ENCODE peak calls at places on chromosomes 1 and 21, in four cellular contexts. One of them, this sample, is unnamed.

GRCh38 chr1:7120863-7121621 is 335.8 kb downstream of the CAMTA1 start:
- DNase-seq in T-helper 17 cell: no peak
- DNase-seq in activated T-cell treated with anti-CD3 and anti-CD28 coated beads for 1 hour: no peak
- DNase-seq in lower leg skin: no peak
- DNase-seq in this sample: no peak

GRCh38 chr1:231679109-231679508 is 52.5 kb downstream of the DISC1 start:
- DNase-seq in T-helper 17 cell: no peak
- DNase-seq in activated T-cell treated with anti-CD3 and anti-CD28 coated beads for 1 hour: no peak
- DNase-seq in lower leg skin: no peak
- DNase-seq in this sample: no peak

GRCh38 chr21:41857771-41858300 is 21.3 kb downstream of the PRDM15 start:
- DNase-seq in lower leg skin: no peak
- DNase-seq in activated T-cell treated with anti-CD3 and anti-CD28 coated beads for 1 hour: no peak
- DNase-seq in T-helper 17 cell: no peak
- DNase-seq in this sample: no peak

GRCh38 chr1:1875932-1876331 is 15.0 kb downstream of the GNB1 start:
- DNase-seq in T-helper 17 cell: no peak
- DNase-seq in activated T-cell treated with anti-CD3 and anti-CD28 coated beads for 1 hour: no peak
- DNase-seq in lower leg skin: no peak
- DNase-seq in this sample: no peak

GRCh38 chr1:153493343-153493960 is 33.0 kb upstream of the S100A7 start:
- DNase-seq in lower leg skin: no peak
- DNase-seq in activated T-cell treated with anti-CD3 and anti-CD28 coated beads for 1 hour: no peak
- DNase-seq in T-helper 17 cell: no peak
- DNase-seq in this sample: no peak

GRCh38 chr1:27368872-27369703 is 2.3 kb upstream of the MAP3K6 start:
- DNase-seq in T-helper 17 cell: no peak
- DNase-seq in activated T-cell treated with anti-CD3 and anti-CD28 coated beads for 1 hour: no peak
- DNase-seq in lower leg skin: no peak
- DNase-seq in this sample: no peak

GRCh38 chr1:109719337-109719837 is 7.3 kb downstream of the GSTM5 start:
- DNase-seq in T-helper 17 cell: no peak
- DNase-seq in activated T-cell treated with anti-CD3 and anti-CD28 coated beads for 1 hour: no peak
- DNase-seq in lower leg skin: no peak
- DNase-seq in this sample: no peak

GRCh38 chr1:226034482-226034881 is 28.0 kb upstream of the H3-3A start:
- DNase-seq in activated T-cell treated with anti-CD3 and anti-CD28 coated beads for 1 hour: no peak
- DNase-seq in T-helper 17 cell: no peak
- DNase-seq in lower leg skin: peak
- DNase-seq in this sample: no peak

GRCh38 chr1:8127201-8127641 is 101.1 kb upstream of the ERRFI1 start:
- DNase-seq in lower leg skin: no peak
- DNase-seq in activated T-cell treated with anti-CD3 and anti-CD28 coated beads for 1 hour: no peak
- DNase-seq in T-helper 17 cell: no peak
- DNase-seq in this sample: no peak

GRCh38 chr1:54784066-54784465 is 17.1 kb downstream of the TTC22 start:
- DNase-seq in T-helper 17 cell: no peak
- DNase-seq in activated T-cell treated with anti-CD3 and anti-CD28 coated beads for 1 hour: no peak
- DNase-seq in lower leg skin: no peak
- DNase-seq in this sample: no peak

GRCh38 chr1:227896710-227897655 is 50.7 kb downstream of the WNT9A start:
- DNase-seq in activated T-cell treated with anti-CD3 and anti-CD28 coated beads for 1 hour: no peak
- DNase-seq in lower leg skin: peak
- DNase-seq in T-helper 17 cell: peak
- DNase-seq in this sample: peak

GRCh38 chr1:25568090-25568833 is 24.9 kb downstream of the LDLRAP1 start:
- DNase-seq in activated T-cell treated with anti-CD3 and anti-CD28 coated beads for 1 hour: no peak
- DNase-seq in lower leg skin: no peak
- DNase-seq in T-helper 17 cell: no peak
- DNase-seq in this sample: no peak

GRCh38 chr1:82143108-82143833 is 342.5 kb downstream of the ADGRL2 start:
- DNase-seq in T-helper 17 cell: no peak
- DNase-seq in lower leg skin: no peak
- DNase-seq in activated T-cell treated with anti-CD3 and anti-CD28 coated beads for 1 hour: no peak
- DNase-seq in this sample: no peak

GRCh38 chr21:35252831-35253230 is 203.7 kb upstream of the RUNX1 start:
- DNase-seq in lower leg skin: no peak
- DNase-seq in T-helper 17 cell: no peak
- DNase-seq in activated T-cell treated with anti-CD3 and anti-CD28 coated beads for 1 hour: no peak
- DNase-seq in this sample: no peak

GRCh38 chr1:64246294-64246917 is 43.0 kb downstream of the UBE2U start:
- DNase-seq in activated T-cell treated with anti-CD3 and anti-CD28 coated beads for 1 hour: no peak
- DNase-seq in T-helper 17 cell: no peak
- DNase-seq in lower leg skin: no peak
- DNase-seq in this sample: no peak

GRCh38 chr1:67339623-67340343 is 32.1 kb downstream of the IL12RB2 start:
- DNase-seq in lower leg skin: no peak
- DNase-seq in T-helper 17 cell: no peak
- DNase-seq in activated T-cell treated with anti-CD3 and anti-CD28 coated beads for 1 hour: no peak
- DNase-seq in this sample: no peak

GRCh38 chr1:229076217-229076616 is 194.7 kb upstream of the RAB4A start:
- DNase-seq in lower leg skin: no peak
- DNase-seq in activated T-cell treated with anti-CD3 and anti-CD28 coated beads for 1 hour: no peak
- DNase-seq in T-helper 17 cell: no peak
- DNase-seq in this sample: no peak

GRCh38 chr21:33892853-33893252 is 22.8 kb downstream of the ATP5PO start:
- DNase-seq in lower leg skin: peak
- DNase-seq in T-helper 17 cell: no peak
- DNase-seq in activated T-cell treated with anti-CD3 and anti-CD28 coated beads for 1 hour: no peak
- DNase-seq in this sample: no peak

GRCh38 chr21:31442339-31442738 is 98.3 kb upstream of the TIAM1 start:
- DNase-seq in activated T-cell treated with anti-CD3 and anti-CD28 coated beads for 1 hour: no peak
- DNase-seq in T-helper 17 cell: no peak
- DNase-seq in lower leg skin: no peak
- DNase-seq in this sample: no peak